ENCODE peak calls at places on chromosomes 2 and 18, in ten cellular contexts. B is CD4-positive, alpha-beta T cell; S is PC-3; M is choroid plexus epithelial cell; H is endothelial cell; G is tibial artery; J is B cell; F is HCT116; W is heart left ventricle; L is colonic mucosa. R is an unnamed sample.
A peak's percentile ranks its signal among the peaks of the same experiment; 100 is the strongest.

GRCh38 chr2:239402666-239403065 is 1.8 kb upstream of the HDAC4 start:
- DNase-seq in G (no peak), J (no peak), W (no peak), H (no peak), B (no peak), M (no peak), S (no peak), F (no peak), L (no peak), R (no peak)

GRCh38 chr2:157932480-157933205 is 56.5 kb upstream of the ACVR1 start:
- DNase-seq in H (no peak), G (no peak), F (no peak), L (no peak), J (no peak), B (no peak), S (no peak), W (no peak), M (no peak), R (no peak)

GRCh38 chr2:151071382-151071781 is 190.3 kb downstream of the RBM43 start:
- DNase-seq in W (no peak), M (peak; percentile 80), J (no peak), F (peak; percentile 10), G (no peak), H (peak; percentile 14), L (no peak), S (peak; percentile 45), B (no peak), R (no peak)

GRCh38 chr18:47901624-47902362 is 28.7 kb downstream of the SMAD2 start:
- DNase-seq in S (no peak), W (no peak), J (peak; percentile 48), L (no peak), H (no peak), M (no peak), G (no peak), B (no peak), F (no peak), R (no peak)

GRCh38 chr2:122138561-122138960 is 383.1 kb downstream of the TSN start:
- DNase-seq in H (no peak), S (no peak), B (no peak), M (no peak), J (no peak), W (no peak), F (no peak), G (no peak), L (no peak), R (no peak)

GRCh38 chr2:227146456-227146855 is 17.5 kb downstream of the COL4A4 start:
- DNase-seq in W (no peak), S (no peak), L (no peak), M (no peak), H (no peak), F (no peak), J (no peak), G (no peak), B (no peak), R (no peak)

GRCh38 chr18:21134895-21135294 is 23.3 kb upstream of the ROCK1 start:
- DNase-seq in M (peak; percentile 49), W (no peak), G (no peak), F (no peak), S (peak; percentile 48), J (peak; percentile 42), L (no peak), B (peak; percentile 15), H (no peak), R (no peak)

GRCh38 chr2:138395565-138396306 is 105.8 kb upstream of the SPOPL start:
- DNase-seq in J (no peak), B (no peak), F (no peak), L (no peak), H (no peak), M (peak; percentile 42), S (peak; percentile 88), G (peak; percentile 77), W (peak; percentile 33), R (no peak)

GRCh38 chr2:236871500-236872001 is 214.1 kb upstream of the COPS8 start:
- DNase-seq in S (peak; percentile 90), L (peak; percentile 30), G (peak; percentile 81), B (no peak), F (no peak), W (peak; percentile 53), H (peak; percentile 33), J (no peak), M (peak; percentile 94), R (peak; percentile 82)

GRCh38 chr2:232444409-232445148 is 11.4 kb upstream of the ALPI start:
- DNase-seq in B (peak; percentile 37), H (peak; percentile 80), G (peak; percentile 60), W (no peak), L (peak; percentile 72), F (peak; percentile 56), M (peak; percentile 78), S (peak; percentile 80), J (peak; percentile 50), R (no peak)

GRCh38 chr2:111534816-111535803 is 348.9 kb downstream of the ANAPC1 start:
- DNase-seq in H (no peak), W (no peak), F (no peak), S (peak; percentile 56), G (no peak), B (peak; percentile 2), M (peak; percentile 82), L (peak; percentile 36), J (no peak), R (no peak)

GRCh38 chr2:121400206-121400605 is 115.2 kb upstream of the TFCP2L1 start:
- DNase-seq in W (no peak), F (no peak), S (no peak), H (no peak), B (no peak), J (no peak), L (no peak), G (no peak), M (peak; percentile 69), R (no peak)

GRCh38 chr18:67951166-67951565 is 434.6 kb upstream of the DSEL start:
- DNase-seq in F (no peak), M (peak; percentile 15), B (no peak), H (no peak), W (no peak), J (no peak), G (no peak), L (no peak), S (peak; percentile 42), R (no peak)

GRCh38 chr2:38765551-38765950 is 12.5 kb upstream of the GEMIN6 start:
- DNase-seq in F (no peak), W (no peak), J (no peak), G (no peak), L (no peak), M (no peak), S (no peak), H (no peak), B (no peak), R (no peak)

GRCh38 chr18:67216846-67217245 is 299.7 kb downstream of the DSEL start:
- DNase-seq in F (no peak), B (no peak), H (no peak), G (no peak), L (no peak), W (no peak), J (no peak), M (peak; percentile 38), S (no peak), R (no peak)

GRCh38 chr2:235485362-235485761 is 8.5 kb upstream of the AGAP1 start:
- DNase-seq in B (no peak), H (no peak), G (no peak), J (no peak), L (no peak), S (peak; percentile 39), W (no peak), M (no peak), F (no peak), R (no peak)
- TF ChIP-seq CTCF in B (no peak), H (no peak), G (no peak), J (no peak), L (no peak), S (no peak), W (no peak), M (no peak), F (no peak), R (no peak)

DNA sequence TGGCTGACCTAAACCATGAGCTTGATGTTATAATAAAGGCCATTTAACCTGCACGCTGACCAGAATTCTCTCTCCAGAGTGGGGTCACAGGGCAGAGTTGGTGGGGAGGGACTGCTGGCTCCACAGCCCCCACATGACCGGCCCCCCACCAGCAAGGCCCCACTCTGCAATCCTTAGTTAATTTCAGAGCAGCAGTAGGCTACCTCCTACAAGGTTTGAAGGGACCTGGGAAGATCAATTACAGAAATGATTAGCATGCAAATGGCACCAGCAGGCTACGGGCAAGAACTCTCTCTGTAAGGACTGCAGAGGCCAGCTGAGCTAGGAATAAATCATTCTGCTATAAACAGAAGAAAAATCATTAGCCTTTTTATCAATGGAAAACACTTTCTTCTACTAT is 135.3 kb downstream of the C1D start:
- DNase-seq in B (no peak), H (no peak), W (no peak), F (no peak), M (no peak), G (no peak), L (no peak), J (no peak), S (no peak), R (no peak)
- TF ChIP-seq CTCF in B (no peak), H (no peak), W (no peak), F (no peak), M (no peak), G (no peak), L (no peak), J (no peak), S (no peak), R (no peak)

GRCh38 chr2:170396799-170397459 is 219.0 kb downstream of the MYO3B start:
- DNase-seq in J (no peak), W (no peak), S (peak; percentile 63), M (peak; percentile 45), F (no peak), B (no peak), H (no peak), L (no peak), G (no peak), R (no peak)
- TF ChIP-seq CTCF in J (no peak), W (no peak), S (peak; percentile 80), M (peak; percentile 56), F (peak; percentile 31), B (peak; percentile 26), H (no peak), L (peak; percentile 18), G (no peak), R (peak; percentile 52)

GRCh38 chr2:241546771-241547498 is 11.6 kb upstream of the BOK start:
- DNase-seq in F (no peak), J (no peak), B (no peak), S (no peak), L (no peak), M (peak; percentile 88), G (no peak), W (no peak), H (peak; percentile 43), R (no peak)

GRCh38 chr2:241547781-241548450 is 10.6 kb upstream of the BOK start:
- DNase-seq in F (no peak), M (no peak), W (no peak), B (no peak), G (no peak), J (no peak), S (no peak), L (no peak), H (no peak), R (no peak)

GRCh38 chr2:241542278-241542605 is 16.3 kb upstream of the BOK start:
- DNase-seq in M (no peak), F (no peak), S (no peak), B (no peak), L (no peak), J (no peak), H (no peak), G (no peak), W (peak; percentile 62), R (no peak)

GRCh38 chr2:241545523-241546473 is 12.7 kb upstream of the BOK start:
- DNase-seq in J (no peak), F (no peak), G (no peak), M (no peak), H (no peak), L (no peak), S (no peak), W (no peak), B (no peak), R (no peak)

GRCh38 chr2:241545113-241545512 is 13.4 kb upstream of the BOK start:
- DNase-seq in W (no peak), G (no peak), S (no peak), M (peak; percentile 76), B (no peak), L (no peak), H (no peak), J (no peak), F (no peak), R (no peak)
- TF ChIP-seq CTCF in W (no peak), G (no peak), S (no peak), M (no peak), B (no peak), L (no peak), H (no peak), J (no peak), F (no peak), R (no peak)